ENCODE peak calls at places on chromosomes 11 and 22, in nine cellular contexts. One of them, this sample, is unnamed.

GRCh38 chr22:45946805-45947600 is 30.0 kb downstream of the WNT7B start:
- DNase-seq in pons: peak
- DNase-seq in kidney tubule cell: peak
- DNase-seq in neural crest cell: no peak
- DNase-seq in H54: no peak
- DNase-seq in T1000: no peak
- DNase-seq in Ammon's horn: peak
- DNase-seq in memory B cell: no peak
- DNase-seq in NCI-H1930: no peak
- DNase-seq in this sample: no peak

GRCh38 chr11:60971520-60971919 is at the start of gene CD6:
- DNase-seq in pons: no peak
- DNase-seq in kidney tubule cell: no peak
- DNase-seq in neural crest cell: no peak
- DNase-seq in H54: no peak
- DNase-seq in T1000: no peak
- DNase-seq in Ammon's horn: no peak
- DNase-seq in memory B cell: peak
- DNase-seq in NCI-H1930: no peak
- DNase-seq in this sample: no peak

GRCh38 chr22:22591348-22592299 is 32.6 kb upstream of the PRAME start:
- DNase-seq in pons: no peak
- DNase-seq in kidney tubule cell: no peak
- DNase-seq in neural crest cell: no peak
- DNase-seq in H54: no peak
- DNase-seq in T1000: no peak
- DNase-seq in Ammon's horn: peak
- DNase-seq in memory B cell: no peak
- DNase-seq in NCI-H1930: no peak
- DNase-seq in this sample: no peak

GRCh38 chr22:29816128-29816527 is 21.9 kb downstream of the ASCC2 start:
- DNase-seq in pons: no peak
- DNase-seq in kidney tubule cell: no peak
- DNase-seq in neural crest cell: no peak
- DNase-seq in H54: no peak
- DNase-seq in T1000: peak
- DNase-seq in Ammon's horn: no peak
- DNase-seq in memory B cell: no peak
- DNase-seq in NCI-H1930: no peak
- DNase-seq in this sample: no peak

GRCh38 chr11:126340960-126341709 is 14.4 kb upstream of the ST3GAL4 start:
- DNase-seq in pons: no peak
- DNase-seq in kidney tubule cell: peak
- DNase-seq in neural crest cell: no peak
- DNase-seq in H54: no peak
- DNase-seq in T1000: no peak
- DNase-seq in Ammon's horn: no peak
- DNase-seq in memory B cell: no peak
- DNase-seq in NCI-H1930: no peak
- DNase-seq in this sample: no peak

GRCh38 chr22:23179381-23180294 is 671 bp upstream of the BCR start:
- DNase-seq in pons: no peak
- DNase-seq in kidney tubule cell: peak
- DNase-seq in neural crest cell: no peak
- DNase-seq in H54: no peak
- DNase-seq in T1000: no peak
- DNase-seq in Ammon's horn: no peak
- DNase-seq in memory B cell: no peak
- DNase-seq in NCI-H1930: no peak
- DNase-seq in this sample: peak

GRCh38 chr22:24107668-24108067 is 73.6 kb upstream of the SUSD2 start:
- DNase-seq in pons: peak
- DNase-seq in kidney tubule cell: peak
- DNase-seq in neural crest cell: no peak
- DNase-seq in H54: peak
- DNase-seq in T1000: no peak
- DNase-seq in Ammon's horn: peak
- DNase-seq in memory B cell: no peak
- DNase-seq in NCI-H1930: no peak
- DNase-seq in this sample: peak

GRCh38 chr11:100515087-100515486 is 172.0 kb upstream of the ARHGAP42 start:
- DNase-seq in pons: no peak
- DNase-seq in kidney tubule cell: peak
- DNase-seq in neural crest cell: no peak
- DNase-seq in H54: no peak
- DNase-seq in T1000: peak
- DNase-seq in Ammon's horn: no peak
- DNase-seq in memory B cell: no peak
- DNase-seq in NCI-H1930: no peak
- DNase-seq in this sample: no peak

GRCh38 chr11:79481795-79482194 is 41.0 kb upstream of the TENM4 start:
- DNase-seq in pons: no peak
- DNase-seq in kidney tubule cell: no peak
- DNase-seq in neural crest cell: no peak
- DNase-seq in H54: no peak
- DNase-seq in T1000: no peak
- DNase-seq in Ammon's horn: no peak
- DNase-seq in memory B cell: no peak
- DNase-seq in NCI-H1930: no peak
- DNase-seq in this sample: no peak

GRCh38 chr11:86632499-86633269 is 39.7 kb downstream of the ME3 start:
- DNase-seq in pons: no peak
- DNase-seq in kidney tubule cell: peak
- DNase-seq in neural crest cell: no peak
- DNase-seq in H54: peak
- DNase-seq in T1000: peak
- DNase-seq in Ammon's horn: no peak
- DNase-seq in memory B cell: no peak
- DNase-seq in NCI-H1930: no peak
- DNase-seq in this sample: no peak

GRCh38 chr11:115679945-115680344 is 175.7 kb upstream of the CADM1 start:
- DNase-seq in pons: no peak
- DNase-seq in kidney tubule cell: no peak
- DNase-seq in neural crest cell: no peak
- DNase-seq in H54: no peak
- DNase-seq in T1000: no peak
- DNase-seq in Ammon's horn: no peak
- DNase-seq in memory B cell: no peak
- DNase-seq in NCI-H1930: no peak
- DNase-seq in this sample: no peak

GRCh38 chr22:39526736-39527171 is 5.8 kb downstream of the RPS19BP1 start:
- DNase-seq in pons: no peak
- DNase-seq in kidney tubule cell: no peak
- DNase-seq in neural crest cell: no peak
- DNase-seq in H54: no peak
- DNase-seq in T1000: no peak
- DNase-seq in Ammon's horn: no peak
- DNase-seq in memory B cell: no peak
- DNase-seq in NCI-H1930: no peak
- DNase-seq in this sample: no peak

GRCh38 chr22:24521791-24522245 is 26.7 kb downstream of the UPB1 start:
- DNase-seq in pons: no peak
- DNase-seq in kidney tubule cell: peak
- DNase-seq in neural crest cell: no peak
- DNase-seq in H54: peak
- DNase-seq in T1000: no peak
- DNase-seq in Ammon's horn: peak
- DNase-seq in memory B cell: peak
- DNase-seq in NCI-H1930: peak
- DNase-seq in this sample: no peak

GRCh38 chr22:42990131-42990838 is 24.7 kb downstream of the PACSIN2 start:
- DNase-seq in pons: no peak
- DNase-seq in kidney tubule cell: peak
- DNase-seq in neural crest cell: no peak
- DNase-seq in H54: peak
- DNase-seq in T1000: peak
- DNase-seq in Ammon's horn: peak
- DNase-seq in memory B cell: no peak
- DNase-seq in NCI-H1930: no peak
- DNase-seq in this sample: peak

GRCh38 chr11:34870548-34871209 is 45.5 kb downstream of the APIP start:
- DNase-seq in pons: no peak
- DNase-seq in kidney tubule cell: no peak
- DNase-seq in neural crest cell: no peak
- DNase-seq in H54: no peak
- DNase-seq in T1000: no peak
- DNase-seq in Ammon's horn: no peak
- DNase-seq in memory B cell: no peak
- DNase-seq in NCI-H1930: no peak
- DNase-seq in this sample: no peak

GRCh38 chr11:13983081-13983751 is 20.7 kb downstream of the SPON1 start:
- DNase-seq in pons: no peak
- DNase-seq in kidney tubule cell: no peak
- DNase-seq in neural crest cell: no peak
- DNase-seq in H54: no peak
- DNase-seq in T1000: no peak
- DNase-seq in Ammon's horn: no peak
- DNase-seq in memory B cell: no peak
- DNase-seq in NCI-H1930: no peak
- DNase-seq in this sample: no peak

GRCh38 chr22:44407404-44408226 is 90.4 kb downstream of the RTL6 start:
- DNase-seq in pons: no peak
- DNase-seq in kidney tubule cell: no peak
- DNase-seq in neural crest cell: no peak
- DNase-seq in H54: no peak
- DNase-seq in T1000: no peak
- DNase-seq in Ammon's horn: no peak
- DNase-seq in memory B cell: no peak
- DNase-seq in NCI-H1930: no peak
- DNase-seq in this sample: no peak

GRCh38 chr11:5937868-5938602 is 4.0 kb upstream of the OR56A3 start:
- DNase-seq in pons: no peak
- DNase-seq in kidney tubule cell: no peak
- DNase-seq in neural crest cell: no peak
- DNase-seq in H54: no peak
- DNase-seq in T1000: no peak
- DNase-seq in Ammon's horn: no peak
- DNase-seq in memory B cell: no peak
- DNase-seq in NCI-H1930: peak
- DNase-seq in this sample: no peak

GRCh38 chr11:134063096-134063495 is 5.8 kb upstream of the JAM3 start:
- DNase-seq in pons: no peak
- DNase-seq in kidney tubule cell: no peak
- DNase-seq in neural crest cell: no peak
- DNase-seq in H54: no peak
- DNase-seq in T1000: no peak
- DNase-seq in Ammon's horn: no peak
- DNase-seq in memory B cell: no peak
- DNase-seq in NCI-H1930: no peak
- DNase-seq in this sample: no peak

GRCh38 chr11:60357771-60358170 is 20.6 kb upstream of the MS4A7 start:
- DNase-seq in pons: no peak
- DNase-seq in kidney tubule cell: no peak
- DNase-seq in neural crest cell: no peak
- DNase-seq in H54: no peak
- DNase-seq in T1000: no peak
- DNase-seq in Ammon's horn: no peak
- DNase-seq in memory B cell: peak
- DNase-seq in NCI-H1930: no peak
- DNase-seq in this sample: no peak

GRCh38 chr11:11973361-11973800 is 35.0 kb downstream of the DKK3 start:
- DNase-seq in pons: peak
- DNase-seq in kidney tubule cell: no peak
- DNase-seq in neural crest cell: no peak
- DNase-seq in H54: no peak
- DNase-seq in T1000: no peak
- DNase-seq in Ammon's horn: peak
- DNase-seq in memory B cell: no peak
- DNase-seq in NCI-H1930: no peak
- DNase-seq in this sample: peak

GRCh38 chr11:108239076-108239475 is 16.2 kb downstream of the ATM start:
- DNase-seq in pons: no peak
- DNase-seq in kidney tubule cell: no peak
- DNase-seq in neural crest cell: no peak
- DNase-seq in H54: no peak
- DNase-seq in T1000: no peak
- DNase-seq in Ammon's horn: no peak
- DNase-seq in memory B cell: no peak
- DNase-seq in NCI-H1930: no peak
- DNase-seq in this sample: no peak

GRCh38 chr11:104946907-104947306 is 21.5 kb downstream of the CASP4 start:
- DNase-seq in pons: peak
- DNase-seq in kidney tubule cell: peak
- DNase-seq in neural crest cell: no peak
- DNase-seq in H54: no peak
- DNase-seq in T1000: no peak
- DNase-seq in Ammon's horn: peak
- DNase-seq in memory B cell: peak
- DNase-seq in NCI-H1930: no peak
- DNase-seq in this sample: no peak

GRCh38 chr22:24393012-24393559 is 34.3 kb upstream of the ADORA2A start:
- DNase-seq in pons: no peak
- DNase-seq in kidney tubule cell: no peak
- DNase-seq in neural crest cell: no peak
- DNase-seq in H54: no peak
- DNase-seq in T1000: no peak
- DNase-seq in Ammon's horn: no peak
- DNase-seq in memory B cell: no peak
- DNase-seq in NCI-H1930: no peak
- DNase-seq in this sample: no peak

GRCh38 chr11:44823920-44824704 is 97.3 kb downstream of the TSPAN18 start:
- DNase-seq in pons: no peak
- DNase-seq in kidney tubule cell: no peak
- DNase-seq in neural crest cell: peak
- DNase-seq in H54: no peak
- DNase-seq in T1000: no peak
- DNase-seq in Ammon's horn: no peak
- DNase-seq in memory B cell: no peak
- DNase-seq in NCI-H1930: no peak
- DNase-seq in this sample: no peak

GRCh38 chr11:68116126-68116525 is 5.1 kb downstream of the CHKA start:
- DNase-seq in pons: no peak
- DNase-seq in kidney tubule cell: no peak
- DNase-seq in neural crest cell: no peak
- DNase-seq in H54: no peak
- DNase-seq in T1000: no peak
- DNase-seq in Ammon's horn: no peak
- DNase-seq in memory B cell: no peak
- DNase-seq in NCI-H1930: no peak
- DNase-seq in this sample: no peak

GRCh38 chr11:12170984-12171383 is 60.6 kb downstream of the MICAL2 start:
- DNase-seq in pons: no peak
- DNase-seq in kidney tubule cell: no peak
- DNase-seq in neural crest cell: no peak
- DNase-seq in H54: no peak
- DNase-seq in T1000: no peak
- DNase-seq in Ammon's horn: no peak
- DNase-seq in memory B cell: no peak
- DNase-seq in NCI-H1930: no peak
- DNase-seq in this sample: peak